ENCODE peak calls at places on chromosome 19, in ten cellular contexts. D is dorsolateral prefrontal cortex, Q is astrocyte, J is fibroblast of the aortic adventitia, I is nephron progenitor cell, B is WTC11, T is neural crest cell, M is lower leg skin, V is fibroblast of lung, K is uterus. U is an unnamed sample.

GRCh38 chr19:34319785-34320184 is 45.2 kb upstream of the GPI start:
- DNase-seq in D (no peak), Q (peak; percentile 89), J (no peak), I (no peak), B (no peak), T (no peak), M (no peak), V (peak; percentile 93), K (peak; percentile 28), U (no peak)

GRCh38 chr19:29120471-29120870 is 92.5 kb downstream of the UQCRFS1 start:
- DNase-seq in D (no peak), Q (no peak), J (no peak), I (no peak), B (no peak), T (no peak), M (no peak), V (no peak), K (no peak), U (peak; percentile 75)

GRCh38 chr19:14147797-14148605 is 11.6 kb upstream of the ASF1B start:
- DNase-seq in D (peak; percentile 79), Q (peak; percentile 22), J (peak; percentile 74), I (peak; percentile 80), B (peak; percentile 74), T (peak; percentile 65), M (peak; percentile 35), V (peak; percentile 41), K (peak; percentile 74), U (peak; percentile 86)

GRCh38 chr19:7104783-7105447 is 35.4 kb downstream of the ZNF557 start:
- DNase-seq in D (no peak), Q (no peak), J (no peak), I (no peak), B (no peak), T (no peak), M (no peak), V (no peak), K (no peak), U (no peak)

GRCh38 chr19:40231544-40232424 is 5.3 kb upstream of the CCNP start:
- DNase-seq in D (no peak), Q (no peak), J (no peak), I (peak; percentile 50), B (peak; percentile 56), T (no peak), M (no peak), V (no peak), K (no peak), U (no peak)

GRCh38 chr19:2666344-2666994 is 36.0 kb downstream of the GNG7 start:
- DNase-seq in D (no peak), Q (no peak), J (no peak), I (no peak), B (no peak), T (no peak), M (no peak), V (no peak), K (no peak), U (no peak)

GRCh38 chr19:43469160-43469480 is 3.7 kb upstream of the LYPD3 start:
- DNase-seq in D (no peak), Q (no peak), J (peak; percentile 22), I (no peak), B (no peak), T (no peak), M (no peak), V (no peak), K (no peak), U (no peak)

GRCh38 chr19:40159744-40160143 is 31.5 kb upstream of the MAP3K10 start:
- DNase-seq in D (no peak), Q (no peak), J (no peak), I (no peak), B (no peak), T (no peak), M (no peak), V (no peak), K (no peak), U (no peak)

GRCh38 chr19:54518844-54519243 is 16.2 kb downstream of the LAIR2 start:
- DNase-seq in D (no peak), Q (no peak), J (no peak), I (no peak), B (no peak), T (no peak), M (no peak), V (no peak), K (peak; percentile 20), U (no peak)

GRCh38 chr19:14073925-14074838 is 1.6 kb downstream of the MISP3 start:
- DNase-seq in D (peak; percentile 57), Q (no peak), J (no peak), I (peak; percentile 37), B (no peak), T (no peak), M (no peak), V (no peak), K (no peak), U (peak; percentile 50)

GRCh38 chr19:44476559-44477408 is 23.5 kb downstream of the ZNF180 start:
- DNase-seq in D (no peak), Q (peak; percentile 15), J (peak; percentile 21), I (no peak), B (no peak), T (no peak), M (no peak), V (peak; percentile 27), K (no peak), U (no peak)

GRCh38 chr19:7522923-7523667 is 671 bp downstream of the MCOLN1 start:
- DNase-seq in D (no peak), Q (no peak), J (peak; percentile 36), I (no peak), B (no peak), T (no peak), M (peak; percentile 47), V (no peak), K (no peak), U (no peak)

GRCh38 chr19:12937243-12938053 is 961 bp upstream of the CALR start:
- DNase-seq in D (no peak), Q (no peak), J (no peak), I (no peak), B (peak; percentile 58), T (peak; percentile 32), M (peak; percentile 65), V (no peak), K (no peak), U (peak; percentile 74)
- TF ChIP-seq CTCF in D (no peak), Q (no peak), J (no peak), I (no peak), B (no peak), T (no peak), M (no peak), V (no peak), K (no peak), U (no peak)

GRCh38 chr19:9861503-9861902 is 26.4 kb downstream of the PIN1 start:
- DNase-seq in D (no peak), Q (no peak), J (no peak), I (no peak), B (no peak), T (no peak), M (no peak), V (no peak), K (no peak), U (no peak)
- TF ChIP-seq CTCF in D (no peak), Q (no peak), J (no peak), I (no peak), B (no peak), T (no peak), M (no peak), V (no peak), K (no peak), U (no peak)

GRCh38 chr19:1494115-1494815 is 3.3 kb downstream of the REEP6 start:
- DNase-seq in D (no peak), Q (no peak), J (no peak), I (no peak), B (no peak), T (no peak), M (no peak), V (no peak), K (no peak), U (no peak)
- TF ChIP-seq CTCF in D (no peak), Q (no peak), J (no peak), I (no peak), B (no peak), T (no peak), M (no peak), V (no peak), K (no peak), U (no peak)

GRCh38 chr19:19139876-19140229 is 1.6 kb upstream of the TMEM161A start:
- DNase-seq in D (no peak), Q (no peak), J (no peak), I (no peak), B (no peak), T (no peak), M (no peak), V (no peak), K (no peak), U (no peak)
- TF ChIP-seq CTCF in D (no peak), Q (no peak), J (no peak), I (no peak), B (no peak), T (peak; percentile 9), M (no peak), V (no peak), K (no peak), U (peak; percentile 43)

GRCh38 chr19:47521473-47522180 is 6.8 kb upstream of the NAPA start:
- DNase-seq in D (no peak), Q (no peak), J (no peak), I (no peak), B (no peak), T (no peak), M (no peak), V (no peak), K (no peak), U (no peak)
- TF ChIP-seq CTCF in D (no peak), Q (no peak), J (no peak), I (no peak), B (no peak), T (no peak), M (no peak), V (no peak), K (no peak), U (no peak)